ENCODE peak calls at places on chromosomes 3 and 15, in seven cellular contexts. Q is NCI-H460; K is sciatic nerve; N is breast epithelium; A is SHP77; P is stimulated activated effector memory CD8-positive, alpha-beta T cell treated with anti-CD3 and anti-CD28 coated beads, Interleukin-12 subunit alpha, Interleukin-12 subunit beta, amount 100 ng/mL, for 72 hours; M is SW 1271. J is an unnamed sample.

GRCh38 chr3:56125358-56126005 is 342.8 kb downstream of the ERC2 start:
- DNase-seq in P (no peak), N (no peak), A (no peak), M (peak; percentile 35), K (no peak), Q (peak; percentile 4), J (no peak)

GRCh38 chr3:78839710-78840109 is 928.1 kb downstream of the ROBO1 start:
- DNase-seq in M (no peak), Q (no peak), K (no peak), N (no peak), P (no peak), A (no peak), J (no peak)

GRCh38 chr3:159764211-159765024 is 224.2 kb upstream of the IL12A start:
- DNase-seq in P (no peak), M (peak; percentile 59), Q (peak; percentile 56), A (peak; percentile 83), N (no peak), K (peak; percentile 75), J (no peak)

GRCh38 chr3:190586631-190587000 is 72.7 kb downstream of the IL1RAP start:
- DNase-seq in K (no peak), P (peak; percentile 11), M (no peak), Q (peak; percentile 60), N (no peak), A (no peak), J (peak; percentile 4)

GRCh38 chr3:112074616-112075497 is 11.3 kb upstream of the C3orf52 start:
- DNase-seq in N (no peak), M (peak; percentile 39), A (peak; percentile 73), K (no peak), P (no peak), Q (peak; percentile 17), J (no peak)

GRCh38 chr15:92453611-92454010 is 59.9 kb downstream of the ST8SIA2 start:
- DNase-seq in N (no peak), P (no peak), K (no peak), A (no peak), M (no peak), Q (no peak), J (no peak)

GRCh38 chr3:146067048-146067447 is 93.9 kb downstream of the PLOD2 start:
- DNase-seq in M (no peak), Q (no peak), N (no peak), P (no peak), A (no peak), K (no peak), J (no peak)

GRCh38 chr3:37861540-37862051 is at the start of gene CTDSPL:
- DNase-seq in N (peak; percentile 56), K (peak; percentile 80), M (no peak), A (no peak), Q (peak; percentile 21), P (no peak), J (no peak)

GRCh38 chr3:106457278-106458210 is 588.7 kb upstream of the CBLB start:
- DNase-seq in A (peak; percentile 76), M (no peak), N (peak; percentile 60), Q (peak; percentile 63), P (peak; percentile 12), K (no peak), J (peak; percentile 28)

GRCh38 chr3:42936157-42936981 is 30.4 kb downstream of the ZNF662 start:
- DNase-seq in M (no peak), A (no peak), N (no peak), K (peak; percentile 67), Q (no peak), P (no peak), J (no peak)